ENCODE peak calls at places on chromosomes 6 and 20, in eight cellular contexts. One of them, this sample, is unnamed.

GRCh38 chr6:32086661-32087573 is 22.2 kb downstream of the TNXB start:
- DNase-seq in upper lobe of left lung: peak; percentile 86
- DNase-seq in adipocyte: peak; percentile 60
- DNase-seq in uterus: peak; percentile 56
- DNase-seq in aorta: peak; percentile 83
- DNase-seq in body of pancreas: no peak
- DNase-seq in ovary: peak; percentile 76
- DNase-seq in H9: no peak
- DNase-seq in this sample: no peak

GRCh38 chr20:58004146-58004545 is 224.3 kb downstream of the ANKRD60 start:
- DNase-seq in upper lobe of left lung: no peak
- DNase-seq in adipocyte: no peak
- DNase-seq in uterus: no peak
- DNase-seq in aorta: peak; percentile 31
- DNase-seq in body of pancreas: no peak
- DNase-seq in ovary: no peak
- DNase-seq in H9: no peak
- DNase-seq in this sample: no peak

GRCh38 chr6:145453376-145453775 is 281.9 kb downstream of the EPM2A start:
- DNase-seq in upper lobe of left lung: no peak
- DNase-seq in adipocyte: peak; percentile 33
- DNase-seq in uterus: no peak
- DNase-seq in aorta: no peak
- DNase-seq in body of pancreas: no peak
- DNase-seq in ovary: no peak
- DNase-seq in H9: no peak
- DNase-seq in this sample: no peak

GRCh38 chr6:17115251-17116089 is 13.6 kb downstream of the STMND1 start:
- DNase-seq in upper lobe of left lung: no peak
- DNase-seq in adipocyte: peak; percentile 90
- DNase-seq in uterus: peak; percentile 18
- DNase-seq in aorta: no peak
- DNase-seq in body of pancreas: no peak
- DNase-seq in ovary: no peak
- DNase-seq in H9: no peak
- DNase-seq in this sample: peak; percentile 48

GRCh38 chr20:63060057-63060991 is 53.6 kb upstream of the BHLHE23 start:
- DNase-seq in upper lobe of left lung: no peak
- DNase-seq in adipocyte: peak; percentile 43
- DNase-seq in uterus: no peak
- DNase-seq in aorta: peak; percentile 57
- DNase-seq in body of pancreas: peak; percentile 5
- DNase-seq in ovary: no peak
- DNase-seq in H9: peak; percentile 34
- DNase-seq in this sample: no peak

GRCh38 chr6:42243046-42243445 is 25.4 kb upstream of the MRPS10 start:
- DNase-seq in upper lobe of left lung: no peak
- DNase-seq in adipocyte: no peak
- DNase-seq in uterus: no peak
- DNase-seq in aorta: peak; percentile 67
- DNase-seq in body of pancreas: peak; percentile 62
- DNase-seq in ovary: no peak
- DNase-seq in H9: no peak
- DNase-seq in this sample: no peak

GRCh38 chr6:149473080-149474052 is 11.4 kb downstream of the ZC3H12D start:
- DNase-seq in upper lobe of left lung: no peak
- DNase-seq in adipocyte: no peak
- DNase-seq in uterus: no peak
- DNase-seq in aorta: no peak
- DNase-seq in body of pancreas: no peak
- DNase-seq in ovary: no peak
- DNase-seq in H9: no peak
- DNase-seq in this sample: no peak

GRCh38 chr6:75199856-75200255 is 6.0 kb downstream of the COL12A1 start:
- DNase-seq in upper lobe of left lung: no peak
- DNase-seq in adipocyte: no peak
- DNase-seq in uterus: no peak
- DNase-seq in aorta: no peak
- DNase-seq in body of pancreas: no peak
- DNase-seq in ovary: no peak
- DNase-seq in H9: no peak
- DNase-seq in this sample: no peak

GRCh38 chr6:8556370-8557018 is 121.1 kb upstream of the SLC35B3 start:
- DNase-seq in upper lobe of left lung: no peak
- DNase-seq in adipocyte: peak; percentile 79
- DNase-seq in uterus: no peak
- DNase-seq in aorta: no peak
- DNase-seq in body of pancreas: no peak
- DNase-seq in ovary: no peak
- DNase-seq in H9: no peak
- DNase-seq in this sample: peak; percentile 64

GRCh38 chr6:36427781-36428345 is 14.8 kb downstream of the PXT1 start:
- DNase-seq in upper lobe of left lung: no peak
- DNase-seq in adipocyte: peak; percentile 75
- DNase-seq in uterus: no peak
- DNase-seq in aorta: no peak
- DNase-seq in body of pancreas: no peak
- DNase-seq in ovary: no peak
- DNase-seq in H9: no peak
- DNase-seq in this sample: no peak

GRCh38 chr20:58471161-58471834 is 43.9 kb downstream of the APCDD1L start:
- DNase-seq in upper lobe of left lung: peak; percentile 73
- DNase-seq in adipocyte: peak; percentile 90
- DNase-seq in uterus: peak; percentile 66
- DNase-seq in aorta: no peak
- DNase-seq in body of pancreas: no peak
- DNase-seq in ovary: peak; percentile 70
- DNase-seq in H9: no peak
- DNase-seq in this sample: no peak

GRCh38 chr20:35002426-35003210 is 47.0 kb downstream of the MYH7B start:
- DNase-seq in upper lobe of left lung: no peak
- DNase-seq in adipocyte: no peak
- DNase-seq in uterus: no peak
- DNase-seq in aorta: peak; percentile 59
- DNase-seq in body of pancreas: no peak
- DNase-seq in ovary: no peak
- DNase-seq in H9: no peak
- DNase-seq in this sample: no peak

GRCh38 chr20:1802385-1803215 is 92.6 kb upstream of the SIRPA start:
- DNase-seq in upper lobe of left lung: peak; percentile 88
- DNase-seq in adipocyte: peak; percentile 83
- DNase-seq in uterus: no peak
- DNase-seq in aorta: peak; percentile 91
- DNase-seq in body of pancreas: peak; percentile 26
- DNase-seq in ovary: peak; percentile 28
- DNase-seq in H9: peak; percentile 81
- DNase-seq in this sample: no peak

GRCh38 chr20:51434556-51435256 is 107.8 kb downstream of the NFATC2 start:
- DNase-seq in upper lobe of left lung: no peak
- DNase-seq in adipocyte: peak; percentile 88
- DNase-seq in uterus: no peak
- DNase-seq in aorta: no peak
- DNase-seq in body of pancreas: no peak
- DNase-seq in ovary: no peak
- DNase-seq in H9: no peak
- DNase-seq in this sample: no peak

GRCh38 chr20:3461191-3461874 is 9.5 kb upstream of the ATRN start:
- DNase-seq in upper lobe of left lung: no peak
- DNase-seq in adipocyte: peak; percentile 39
- DNase-seq in uterus: no peak
- DNase-seq in aorta: no peak
- DNase-seq in body of pancreas: no peak
- DNase-seq in ovary: no peak
- DNase-seq in H9: no peak
- DNase-seq in this sample: no peak

GRCh38 chr6:107629545-107630147 is 139.7 kb downstream of the SOBP start:
- DNase-seq in upper lobe of left lung: no peak
- DNase-seq in adipocyte: no peak
- DNase-seq in uterus: no peak
- DNase-seq in aorta: no peak
- DNase-seq in body of pancreas: no peak
- DNase-seq in ovary: no peak
- DNase-seq in H9: no peak
- DNase-seq in this sample: no peak

GRCh38 chr6:56517155-56517745 is 125.4 kb downstream of the DST start:
- DNase-seq in upper lobe of left lung: no peak
- DNase-seq in adipocyte: peak; percentile 54
- DNase-seq in uterus: no peak
- DNase-seq in aorta: no peak
- DNase-seq in body of pancreas: no peak
- DNase-seq in ovary: no peak
- DNase-seq in H9: no peak
- DNase-seq in this sample: no peak

DNA sequence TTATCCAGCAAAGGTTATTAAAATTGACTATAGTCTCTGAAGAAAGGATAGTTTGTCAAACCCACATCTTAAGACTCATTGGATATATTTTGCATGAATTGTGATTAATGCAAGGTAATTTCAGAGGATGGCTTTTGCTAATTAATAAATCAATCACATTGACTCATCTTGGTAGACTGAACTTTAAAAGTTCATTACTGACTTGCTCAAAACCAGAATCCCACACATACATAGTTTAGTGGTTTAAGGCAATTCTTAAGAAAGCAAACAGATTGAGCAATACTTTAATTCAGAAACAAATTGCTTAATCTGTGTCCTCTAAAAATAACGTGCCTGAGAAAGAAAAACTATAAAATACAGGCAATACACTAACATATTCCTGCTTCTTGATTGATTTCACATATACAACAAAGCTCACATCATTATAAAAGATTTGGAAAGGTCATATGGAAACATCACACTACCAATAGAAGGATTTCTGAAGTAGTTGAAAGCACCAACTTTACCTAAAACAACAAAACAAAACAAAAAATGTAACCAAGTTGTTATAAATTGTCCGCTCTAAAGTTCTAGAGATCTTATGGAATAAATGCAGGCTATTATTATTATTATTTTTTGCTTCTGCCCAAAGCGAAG is 63.1 kb upstream of the ZNF217 start:
- DNase-seq in upper lobe of left lung: no peak
- DNase-seq in adipocyte: peak; percentile 90
- DNase-seq in uterus: no peak
- DNase-seq in aorta: no peak
- DNase-seq in body of pancreas: no peak
- DNase-seq in ovary: no peak
- DNase-seq in H9: no peak
- DNase-seq in this sample: no peak
- H3K4me1 ChIP-seq in upper lobe of left lung: peaks cover 48% of the 10 kb centered on the region
- H3K4me1 ChIP-seq in adipocyte: peaks cover 66% of the 10 kb centered on the region
- H3K4me1 ChIP-seq in uterus: peaks cover 5% of the 10 kb centered on the region
- H3K4me1 ChIP-seq in aorta: peaks cover 8% of the 10 kb centered on the region
- H3K4me1 ChIP-seq in body of pancreas: peaks cover 34% of the 10 kb centered on the region
- H3K4me1 ChIP-seq in ovary: peaks cover 8% of the 10 kb centered on the region
- H3K4me1 ChIP-seq in H9: peaks cover 2% of the 10 kb centered on the region
- H3K4me1 ChIP-seq in this sample: peaks cover 76% of the 10 kb centered on the region

GRCh38 chr6:129692467-129692866 is 17.5 kb downstream of the ARHGAP18 start:
- DNase-seq in upper lobe of left lung: no peak
- DNase-seq in adipocyte: no peak
- DNase-seq in uterus: no peak
- DNase-seq in aorta: no peak
- DNase-seq in body of pancreas: no peak
- DNase-seq in ovary: no peak
- DNase-seq in H9: no peak
- DNase-seq in this sample: no peak
- H3K4me1 ChIP-seq in upper lobe of left lung: peaks cover 60% of the 10 kb centered on the region
- H3K4me1 ChIP-seq in adipocyte: peaks cover 22% of the 10 kb centered on the region
- H3K4me1 ChIP-seq in uterus: no peaks in the 10 kb centered on the region
- H3K4me1 ChIP-seq in aorta: no peaks in the 10 kb centered on the region
- H3K4me1 ChIP-seq in body of pancreas: peaks cover 73% of the 10 kb centered on the region
- H3K4me1 ChIP-seq in ovary: no peaks in the 10 kb centered on the region
- H3K4me1 ChIP-seq in H9: peaks cover 3% of the 10 kb centered on the region
- H3K4me1 ChIP-seq in this sample: peaks cover 8% of the 10 kb centered on the region

GRCh38 chr20:36852187-36852586 is 23.8 kb upstream of the TLDC2 start:
- DNase-seq in upper lobe of left lung: peak; percentile 85
- DNase-seq in adipocyte: no peak
- DNase-seq in uterus: no peak
- DNase-seq in aorta: peak; percentile 88
- DNase-seq in body of pancreas: no peak
- DNase-seq in ovary: no peak
- DNase-seq in H9: no peak
- DNase-seq in this sample: no peak

GRCh38 chr20:36856691-36857635 is 19.0 kb upstream of the TLDC2 start:
- DNase-seq in upper lobe of left lung: no peak
- DNase-seq in adipocyte: peak; percentile 36
- DNase-seq in uterus: no peak
- DNase-seq in aorta: no peak
- DNase-seq in body of pancreas: no peak
- DNase-seq in ovary: no peak
- DNase-seq in H9: no peak
- DNase-seq in this sample: no peak

GRCh38 chr20:36854343-36855240 is 21.3 kb upstream of the TLDC2 start:
- DNase-seq in upper lobe of left lung: no peak
- DNase-seq in adipocyte: no peak
- DNase-seq in uterus: no peak
- DNase-seq in aorta: no peak
- DNase-seq in body of pancreas: no peak
- DNase-seq in ovary: no peak
- DNase-seq in H9: no peak
- DNase-seq in this sample: no peak

GRCh38 chr20:36856196-36856595 is 19.7 kb upstream of the TLDC2 start:
- DNase-seq in upper lobe of left lung: no peak
- DNase-seq in adipocyte: peak; percentile 70
- DNase-seq in uterus: no peak
- DNase-seq in aorta: no peak
- DNase-seq in body of pancreas: no peak
- DNase-seq in ovary: no peak
- DNase-seq in H9: no peak
- DNase-seq in this sample: no peak

DNA sequence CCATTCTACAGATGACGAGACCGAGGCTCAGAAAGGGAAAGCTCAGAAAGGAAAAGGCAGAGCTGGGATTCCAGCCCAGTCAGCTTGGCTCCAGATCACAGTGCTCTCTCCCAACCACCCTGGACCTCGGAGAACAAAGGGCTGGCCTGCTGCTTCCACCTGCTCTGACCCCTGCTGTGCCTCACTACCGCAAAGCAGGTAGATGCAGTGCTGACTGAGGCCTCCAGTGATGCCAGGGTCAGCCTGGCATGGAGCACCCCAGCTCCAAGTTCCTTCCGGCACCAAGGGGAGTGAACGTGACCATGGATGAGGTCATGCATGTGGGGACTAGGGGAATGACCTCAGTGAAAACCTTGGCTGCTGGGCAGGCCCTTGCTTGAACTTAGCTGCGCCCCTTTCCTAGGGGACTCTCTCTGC is 20.7 kb upstream of the TLDC2 start:
- DNase-seq in upper lobe of left lung: no peak
- DNase-seq in adipocyte: no peak
- DNase-seq in uterus: no peak
- DNase-seq in aorta: no peak
- DNase-seq in body of pancreas: no peak
- DNase-seq in ovary: no peak
- DNase-seq in H9: no peak
- DNase-seq in this sample: no peak
- H3K4me1 ChIP-seq in upper lobe of left lung: peaks cover 79% of the 10 kb centered on the region
- H3K4me1 ChIP-seq in adipocyte: peaks cover 46% of the 10 kb centered on the region
- H3K4me1 ChIP-seq in uterus: peaks cover 39% of the 10 kb centered on the region
- H3K4me1 ChIP-seq in aorta: no peaks in the 10 kb centered on the region
- H3K4me1 ChIP-seq in body of pancreas: peaks cover 28% of the 10 kb centered on the region
- H3K4me1 ChIP-seq in ovary: peaks cover 28% of the 10 kb centered on the region
- H3K4me1 ChIP-seq in H9: no peaks in the 10 kb centered on the region
- H3K4me1 ChIP-seq in this sample: peaks cover 37% of the 10 kb centered on the region

GRCh38 chr20:33814238-33814712 is 3.1 kb downstream of the CHMP4B start:
- DNase-seq in upper lobe of left lung: no peak
- DNase-seq in adipocyte: no peak
- DNase-seq in uterus: no peak
- DNase-seq in aorta: no peak
- DNase-seq in body of pancreas: no peak
- DNase-seq in ovary: no peak
- DNase-seq in H9: no peak
- DNase-seq in this sample: no peak
- H3K4me1 ChIP-seq in upper lobe of left lung: peaks cover 41% of the 10 kb centered on the region
- H3K4me1 ChIP-seq in adipocyte: peaks cover 27% of the 10 kb centered on the region
- H3K4me1 ChIP-seq in uterus: peaks cover 3% of the 10 kb centered on the region
- H3K4me1 ChIP-seq in aorta: peaks cover 10% of the 10 kb centered on the region
- H3K4me1 ChIP-seq in body of pancreas: peaks cover 51% of the 10 kb centered on the region
- H3K4me1 ChIP-seq in ovary: peaks cover 21% of the 10 kb centered on the region
- H3K4me1 ChIP-seq in H9: no peaks in the 10 kb centered on the region
- H3K4me1 ChIP-seq in this sample: peaks cover 4% of the 10 kb centered on the region